ENCODE peak calls at places on chromosomes 11 and 22, in eight cellular contexts. One of them, this sample, is unnamed.
A peak's percentile ranks its signal among the peaks of the same experiment; 100 is the strongest.

GRCh38 chr11:74462631-74463030 is 4.7 kb downstream of the KCNE3 start:
- DNase-seq in Peyer's patch: no peak
- DNase-seq in left ventricle myocardium inferior: no peak
- DNase-seq in thoracic aorta: no peak
- DNase-seq in CD8-positive, alpha-beta T cell: no peak
- DNase-seq in naive thymus-derived CD4-positive, alpha-beta T cell: no peak
- DNase-seq in psoas muscle: no peak
- DNase-seq in aorta: no peak
- DNase-seq in this sample: no peak

GRCh38 chr22:31650391-31650790 is 11.6 kb downstream of the PISD start:
- DNase-seq in left ventricle myocardium inferior: no peak
- DNase-seq in CD8-positive, alpha-beta T cell: no peak
- DNase-seq in thoracic aorta: no peak
- DNase-seq in aorta: peak; percentile 22
- DNase-seq in naive thymus-derived CD4-positive, alpha-beta T cell: no peak
- DNase-seq in psoas muscle: no peak
- DNase-seq in Peyer's patch: no peak
- DNase-seq in this sample: no peak

GRCh38 chr11:67452141-67452952 is at the start of gene GPR152:
- DNase-seq in CD8-positive, alpha-beta T cell: peak; percentile 4
- DNase-seq in aorta: no peak
- DNase-seq in thoracic aorta: no peak
- DNase-seq in psoas muscle: peak; percentile 61
- DNase-seq in left ventricle myocardium inferior: no peak
- DNase-seq in Peyer's patch: no peak
- DNase-seq in naive thymus-derived CD4-positive, alpha-beta T cell: no peak
- DNase-seq in this sample: peak; percentile 57

GRCh38 chr22:22377335-22377734 is 131.2 kb downstream of the ZNF280B start:
- DNase-seq in CD8-positive, alpha-beta T cell: no peak
- DNase-seq in naive thymus-derived CD4-positive, alpha-beta T cell: no peak
- DNase-seq in aorta: no peak
- DNase-seq in left ventricle myocardium inferior: no peak
- DNase-seq in Peyer's patch: no peak
- DNase-seq in psoas muscle: no peak
- DNase-seq in thoracic aorta: no peak
- DNase-seq in this sample: no peak

GRCh38 chr11:2289350-2289749 is 12.4 kb downstream of the C11orf21 start:
- DNase-seq in naive thymus-derived CD4-positive, alpha-beta T cell: no peak
- DNase-seq in Peyer's patch: no peak
- DNase-seq in left ventricle myocardium inferior: no peak
- DNase-seq in psoas muscle: no peak
- DNase-seq in CD8-positive, alpha-beta T cell: no peak
- DNase-seq in thoracic aorta: no peak
- DNase-seq in aorta: no peak
- DNase-seq in this sample: peak; percentile 19

GRCh38 chr11:110172666-110173065 is 79.5 kb downstream of the ZC3H12C start:
- DNase-seq in left ventricle myocardium inferior: no peak
- DNase-seq in CD8-positive, alpha-beta T cell: no peak
- DNase-seq in Peyer's patch: no peak
- DNase-seq in aorta: no peak
- DNase-seq in psoas muscle: no peak
- DNase-seq in naive thymus-derived CD4-positive, alpha-beta T cell: no peak
- DNase-seq in thoracic aorta: no peak
- DNase-seq in this sample: no peak

GRCh38 chr22:39471421-39472141 is 14.8 kb downstream of the MGAT3 start:
- DNase-seq in left ventricle myocardium inferior: no peak
- DNase-seq in aorta: peak; percentile 45
- DNase-seq in CD8-positive, alpha-beta T cell: no peak
- DNase-seq in psoas muscle: no peak
- DNase-seq in thoracic aorta: no peak
- DNase-seq in Peyer's patch: peak; percentile 48
- DNase-seq in naive thymus-derived CD4-positive, alpha-beta T cell: no peak
- DNase-seq in this sample: no peak

GRCh38 chr11:36115378-36115801 is 171.5 kb downstream of the LDLRAD3 start:
- DNase-seq in CD8-positive, alpha-beta T cell: no peak
- DNase-seq in left ventricle myocardium inferior: no peak
- DNase-seq in Peyer's patch: no peak
- DNase-seq in aorta: no peak
- DNase-seq in thoracic aorta: no peak
- DNase-seq in naive thymus-derived CD4-positive, alpha-beta T cell: no peak
- DNase-seq in psoas muscle: no peak
- DNase-seq in this sample: no peak

GRCh38 chr11:95547186-95547585 is 242.4 kb downstream of the FAM76B start:
- DNase-seq in naive thymus-derived CD4-positive, alpha-beta T cell: no peak
- DNase-seq in thoracic aorta: no peak
- DNase-seq in psoas muscle: no peak
- DNase-seq in Peyer's patch: no peak
- DNase-seq in CD8-positive, alpha-beta T cell: no peak
- DNase-seq in aorta: no peak
- DNase-seq in left ventricle myocardium inferior: no peak
- DNase-seq in this sample: no peak

GRCh38 chr11:69173326-69173725 is 17.6 kb downstream of the SMIM38 start:
- DNase-seq in aorta: peak; percentile 17
- DNase-seq in thoracic aorta: no peak
- DNase-seq in Peyer's patch: no peak
- DNase-seq in naive thymus-derived CD4-positive, alpha-beta T cell: no peak
- DNase-seq in left ventricle myocardium inferior: no peak
- DNase-seq in psoas muscle: no peak
- DNase-seq in CD8-positive, alpha-beta T cell: no peak
- DNase-seq in this sample: peak; percentile 21

GRCh38 chr11:26946209-26946828 is 47.6 kb upstream of the FIBIN start:
- DNase-seq in Peyer's patch: no peak
- DNase-seq in left ventricle myocardium inferior: no peak
- DNase-seq in thoracic aorta: no peak
- DNase-seq in aorta: no peak
- DNase-seq in psoas muscle: no peak
- DNase-seq in naive thymus-derived CD4-positive, alpha-beta T cell: no peak
- DNase-seq in CD8-positive, alpha-beta T cell: no peak
- DNase-seq in this sample: no peak

GRCh38 chr11:130478881-130479280 is 30.4 kb downstream of the ADAMTS15 start:
- DNase-seq in CD8-positive, alpha-beta T cell: no peak
- DNase-seq in aorta: no peak
- DNase-seq in naive thymus-derived CD4-positive, alpha-beta T cell: no peak
- DNase-seq in left ventricle myocardium inferior: no peak
- DNase-seq in thoracic aorta: no peak
- DNase-seq in Peyer's patch: no peak
- DNase-seq in psoas muscle: no peak
- DNase-seq in this sample: no peak
- H3K4me1 ChIP-seq in CD8-positive, alpha-beta T cell: no peaks in the 10 kb centered on the region
- H3K4me1 ChIP-seq in aorta: no peaks in the 10 kb centered on the region
- H3K4me1 ChIP-seq in naive thymus-derived CD4-positive, alpha-beta T cell: no peaks in the 10 kb centered on the region
- H3K4me1 ChIP-seq in left ventricle myocardium inferior: peaks cover 84% of the 10 kb centered on the region
- H3K4me1 ChIP-seq in thoracic aorta: peaks cover 47% of the 10 kb centered on the region
- H3K4me1 ChIP-seq in Peyer's patch: no peaks in the 10 kb centered on the region
- H3K4me1 ChIP-seq in psoas muscle: peaks cover 17% of the 10 kb centered on the region
- H3K4me1 ChIP-seq in this sample: peaks cover 6% of the 10 kb centered on the region

GRCh38 chr22:49587987-49588386 is 239.7 kb downstream of the BRD1 start:
- DNase-seq in left ventricle myocardium inferior: no peak
- DNase-seq in Peyer's patch: no peak
- DNase-seq in naive thymus-derived CD4-positive, alpha-beta T cell: no peak
- DNase-seq in aorta: no peak
- DNase-seq in thoracic aorta: no peak
- DNase-seq in CD8-positive, alpha-beta T cell: no peak
- DNase-seq in psoas muscle: no peak
- DNase-seq in this sample: no peak

GRCh38 chr22:49588739-49589138 is 238.9 kb downstream of the BRD1 start:
- DNase-seq in naive thymus-derived CD4-positive, alpha-beta T cell: no peak
- DNase-seq in aorta: no peak
- DNase-seq in psoas muscle: no peak
- DNase-seq in left ventricle myocardium inferior: no peak
- DNase-seq in CD8-positive, alpha-beta T cell: no peak
- DNase-seq in thoracic aorta: no peak
- DNase-seq in Peyer's patch: no peak
- DNase-seq in this sample: no peak

GRCh38 chr22:49589811-49590210 is 237.9 kb downstream of the BRD1 start:
- DNase-seq in Peyer's patch: no peak
- DNase-seq in aorta: peak; percentile 36
- DNase-seq in left ventricle myocardium inferior: no peak
- DNase-seq in CD8-positive, alpha-beta T cell: no peak
- DNase-seq in psoas muscle: no peak
- DNase-seq in naive thymus-derived CD4-positive, alpha-beta T cell: no peak
- DNase-seq in thoracic aorta: no peak
- DNase-seq in this sample: no peak

GRCh38 chr22:49590381-49590780 is 237.3 kb downstream of the BRD1 start:
- DNase-seq in Peyer's patch: no peak
- DNase-seq in left ventricle myocardium inferior: no peak
- DNase-seq in aorta: no peak
- DNase-seq in naive thymus-derived CD4-positive, alpha-beta T cell: no peak
- DNase-seq in thoracic aorta: no peak
- DNase-seq in psoas muscle: no peak
- DNase-seq in CD8-positive, alpha-beta T cell: no peak
- DNase-seq in this sample: no peak

DNA sequence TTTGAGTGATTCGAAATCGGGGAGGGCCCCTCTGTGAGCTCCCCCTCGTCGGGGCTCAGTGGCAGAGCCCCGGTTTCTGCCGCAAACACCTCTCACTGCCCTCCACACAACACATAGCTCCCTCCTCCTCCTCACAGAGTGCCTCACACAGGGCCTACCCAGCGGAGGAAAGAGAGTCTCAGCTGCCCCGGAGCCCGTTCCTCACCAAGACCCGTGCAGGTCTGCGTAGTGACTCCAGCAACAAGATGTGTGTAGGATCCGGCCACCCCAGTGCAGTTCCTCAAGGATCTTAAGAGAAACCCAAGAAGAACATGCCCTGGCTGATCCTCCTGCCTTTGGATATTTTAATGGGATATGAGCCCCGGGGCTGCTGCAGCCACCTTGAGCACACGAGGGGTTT is 238.4 kb downstream of the BRD1 start:
- DNase-seq in Peyer's patch: no peak
- DNase-seq in CD8-positive, alpha-beta T cell: no peak
- DNase-seq in aorta: no peak
- DNase-seq in thoracic aorta: no peak
- DNase-seq in left ventricle myocardium inferior: no peak
- DNase-seq in naive thymus-derived CD4-positive, alpha-beta T cell: no peak
- DNase-seq in psoas muscle: no peak
- DNase-seq in this sample: no peak
- H3K9me3 ChIP-seq in Peyer's patch: no peaks in the 10 kb centered on the region
- H3K9me3 ChIP-seq in CD8-positive, alpha-beta T cell: no peaks in the 10 kb centered on the region
- H3K9me3 ChIP-seq in aorta: peaks cover 5% of the 10 kb centered on the region
- H3K9me3 ChIP-seq in thoracic aorta: no peaks in the 10 kb centered on the region
- H3K9me3 ChIP-seq in left ventricle myocardium inferior: peaks cover 3% of the 10 kb centered on the region
- H3K9me3 ChIP-seq in naive thymus-derived CD4-positive, alpha-beta T cell: no peaks in the 10 kb centered on the region
- H3K9me3 ChIP-seq in psoas muscle: no peaks in the 10 kb centered on the region
- H3K9me3 ChIP-seq in this sample: no peaks in the 10 kb centered on the region

GRCh38 chr11:78040691-78041379 is 17.8 kb upstream of the KCTD14 start:
- DNase-seq in CD8-positive, alpha-beta T cell: no peak
- DNase-seq in left ventricle myocardium inferior: no peak
- DNase-seq in aorta: no peak
- DNase-seq in psoas muscle: no peak
- DNase-seq in Peyer's patch: no peak
- DNase-seq in naive thymus-derived CD4-positive, alpha-beta T cell: no peak
- DNase-seq in thoracic aorta: no peak
- DNase-seq in this sample: no peak

GRCh38 chr11:78041843-78042455 is 18.9 kb upstream of the KCTD14 start:
- DNase-seq in thoracic aorta: no peak
- DNase-seq in CD8-positive, alpha-beta T cell: no peak
- DNase-seq in Peyer's patch: no peak
- DNase-seq in aorta: no peak
- DNase-seq in left ventricle myocardium inferior: no peak
- DNase-seq in psoas muscle: no peak
- DNase-seq in naive thymus-derived CD4-positive, alpha-beta T cell: no peak
- DNase-seq in this sample: no peak

GRCh38 chr11:78038697-78039313 is 15.7 kb upstream of the KCTD14 start:
- DNase-seq in psoas muscle: no peak
- DNase-seq in Peyer's patch: no peak
- DNase-seq in naive thymus-derived CD4-positive, alpha-beta T cell: no peak
- DNase-seq in CD8-positive, alpha-beta T cell: no peak
- DNase-seq in aorta: no peak
- DNase-seq in thoracic aorta: no peak
- DNase-seq in left ventricle myocardium inferior: no peak
- DNase-seq in this sample: no peak

GRCh38 chr11:78039391-78039918 is 16.4 kb upstream of the KCTD14 start:
- DNase-seq in left ventricle myocardium inferior: no peak
- DNase-seq in aorta: no peak
- DNase-seq in Peyer's patch: no peak
- DNase-seq in psoas muscle: no peak
- DNase-seq in naive thymus-derived CD4-positive, alpha-beta T cell: no peak
- DNase-seq in thoracic aorta: no peak
- DNase-seq in CD8-positive, alpha-beta T cell: no peak
- DNase-seq in this sample: no peak

GRCh38 chr11:78039919-78040671 is 17.0 kb upstream of the KCTD14 start:
- DNase-seq in thoracic aorta: peak; percentile 46
- DNase-seq in naive thymus-derived CD4-positive, alpha-beta T cell: no peak
- DNase-seq in Peyer's patch: peak; percentile 34
- DNase-seq in CD8-positive, alpha-beta T cell: no peak
- DNase-seq in psoas muscle: peak; percentile 74
- DNase-seq in aorta: peak; percentile 88
- DNase-seq in left ventricle myocardium inferior: peak; percentile 67
- DNase-seq in this sample: peak; percentile 72
- H3K4me3 ChIP-seq in thoracic aorta: peak overlapping the region; percentile 59
- H3K4me3 ChIP-seq in naive thymus-derived CD4-positive, alpha-beta T cell: no peak overlapping the region
- H3K4me3 ChIP-seq in Peyer's patch: no peak overlapping the region
- H3K4me3 ChIP-seq in CD8-positive, alpha-beta T cell: no peak overlapping the region
- H3K4me3 ChIP-seq in psoas muscle: peak overlapping the region; percentile 45
- H3K4me3 ChIP-seq in aorta: no peak overlapping the region
- H3K4me3 ChIP-seq in left ventricle myocardium inferior: peak overlapping the region; percentile 36
- H3K4me3 ChIP-seq in this sample: no peak overlapping the region

GRCh38 chr22:24565077-24565476 is 9.3 kb downstream of the SNRPD3 start:
- DNase-seq in left ventricle myocardium inferior: no peak
- DNase-seq in thoracic aorta: no peak
- DNase-seq in Peyer's patch: no peak
- DNase-seq in psoas muscle: no peak
- DNase-seq in naive thymus-derived CD4-positive, alpha-beta T cell: no peak
- DNase-seq in CD8-positive, alpha-beta T cell: no peak
- DNase-seq in aorta: peak; percentile 6
- DNase-seq in this sample: no peak

GRCh38 chr22:24559471-24559870 is 3.7 kb downstream of the SNRPD3 start:
- DNase-seq in psoas muscle: no peak
- DNase-seq in thoracic aorta: no peak
- DNase-seq in left ventricle myocardium inferior: no peak
- DNase-seq in Peyer's patch: no peak
- DNase-seq in CD8-positive, alpha-beta T cell: no peak
- DNase-seq in naive thymus-derived CD4-positive, alpha-beta T cell: no peak
- DNase-seq in aorta: no peak
- DNase-seq in this sample: no peak

GRCh38 chr22:24566899-24567511 is 11.2 kb downstream of the SNRPD3 start:
- DNase-seq in left ventricle myocardium inferior: no peak
- DNase-seq in thoracic aorta: no peak
- DNase-seq in aorta: peak; percentile 17
- DNase-seq in psoas muscle: no peak
- DNase-seq in naive thymus-derived CD4-positive, alpha-beta T cell: no peak
- DNase-seq in Peyer's patch: no peak
- DNase-seq in CD8-positive, alpha-beta T cell: no peak
- DNase-seq in this sample: no peak

GRCh38 chr22:24564376-24565058 is 8.7 kb downstream of the SNRPD3 start:
- DNase-seq in thoracic aorta: no peak
- DNase-seq in aorta: peak; percentile 17
- DNase-seq in left ventricle myocardium inferior: no peak
- DNase-seq in Peyer's patch: no peak
- DNase-seq in CD8-positive, alpha-beta T cell: no peak
- DNase-seq in psoas muscle: no peak
- DNase-seq in naive thymus-derived CD4-positive, alpha-beta T cell: no peak
- DNase-seq in this sample: no peak

DNA sequence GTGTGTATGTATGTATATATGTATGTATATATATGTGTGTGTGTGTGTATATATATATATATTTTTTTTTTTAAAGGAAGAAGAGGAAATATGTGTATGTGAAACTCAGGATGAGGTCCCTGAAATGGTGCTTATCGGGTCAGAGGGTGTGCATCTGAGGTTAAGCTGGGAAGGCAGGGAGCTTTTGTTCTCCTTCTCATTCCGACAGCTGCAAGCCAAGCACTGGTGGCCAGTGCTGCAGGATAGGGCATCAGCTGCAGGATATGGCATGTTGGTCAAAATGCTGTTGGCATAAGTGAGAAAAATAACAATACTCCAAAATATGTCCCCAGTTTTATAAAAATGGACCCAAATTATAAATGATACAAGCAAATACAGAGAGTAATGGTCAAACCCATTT is 7.4 kb downstream of the SNRPD3 start:
- DNase-seq in Peyer's patch: no peak
- DNase-seq in naive thymus-derived CD4-positive, alpha-beta T cell: no peak
- DNase-seq in left ventricle myocardium inferior: no peak
- DNase-seq in psoas muscle: no peak
- DNase-seq in CD8-positive, alpha-beta T cell: no peak
- DNase-seq in thoracic aorta: no peak
- DNase-seq in aorta: no peak
- DNase-seq in this sample: no peak
- H3K4me1 ChIP-seq in Peyer's patch: no peaks in the 10 kb centered on the region
- H3K4me1 ChIP-seq in naive thymus-derived CD4-positive, alpha-beta T cell: peaks cover 7% of the 10 kb centered on the region
- H3K4me1 ChIP-seq in left ventricle myocardium inferior: peaks cover 90% of the 10 kb centered on the region
- H3K4me1 ChIP-seq in psoas muscle: peaks cover 53% of the 10 kb centered on the region
- H3K4me1 ChIP-seq in CD8-positive, alpha-beta T cell: peaks cover 32% of the 10 kb centered on the region
- H3K4me1 ChIP-seq in thoracic aorta: peaks cover 21% of the 10 kb centered on the region
- H3K4me1 ChIP-seq in aorta: no peaks in the 10 kb centered on the region
- H3K4me1 ChIP-seq in this sample: peaks cover 4% of the 10 kb centered on the region

This sample was measured in left lung.